ENCODE peak calls at places on chromosomes 11 and 22, in six cellular contexts. N, L, D, M, T and P are unnamed samples.

GRCh38 chr22:22061085-22062077 is 78.8 kb upstream of the TOP3B start:
- DNase-seq in N (no peak), L (peak), D (no peak), M (no peak), T (no peak), P (no peak)

GRCh38 chr11:62402226-62402625 is 16.6 kb upstream of the SCGB1A1 start:
- DNase-seq in N (no peak), L (no peak), D (peak), M (no peak), T (peak), P (no peak)

GRCh38 chr11:60847281-60847680 is 5.4 kb downstream of the CCDC86 start:
- DNase-seq in N (no peak), L (no peak), D (no peak), M (no peak), T (no peak), P (no peak)

GRCh38 chr11:128187829-128188228 is 399.5 kb downstream of the ETS1 start:
- DNase-seq in N (no peak), L (peak), D (no peak), M (no peak), T (no peak), P (no peak)

GRCh38 chr11:118610773-118611432 is 3.5 kb downstream of the PHLDB1 start:
- DNase-seq in N (peak), L (no peak), D (peak), M (peak), T (peak), P (peak)

GRCh38 chr11:130999086-130999485 is 82.8 kb upstream of the SNX19 start:
- DNase-seq in N (no peak), L (no peak), D (no peak), M (no peak), T (no peak), P (no peak)

GRCh38 chr11:123469089-123469488 is 39.0 kb downstream of the GRAMD1B start:
- DNase-seq in N (no peak), L (no peak), D (no peak), M (no peak), T (no peak), P (no peak)

GRCh38 chr11:121547574-121547973 is 94.8 kb upstream of the SORL1-AS1 start:
- DNase-seq in N (no peak), L (no peak), D (no peak), M (no peak), T (no peak), P (no peak)

GRCh38 chr11:36098046-36098445 is 154.2 kb downstream of the LDLRAD3 start:
- DNase-seq in N (no peak), L (no peak), D (no peak), M (no peak), T (no peak), P (no peak)

GRCh38 chr11:45929486-45930030 is 7.1 kb downstream of the LARGE2 start:
- DNase-seq in N (no peak), L (no peak), D (no peak), M (no peak), T (no peak), P (no peak)